ENCODE peak calls at places on chromosome 16, in four cellular contexts. I is mesenchymal stem cell, O is IMR-90, Y is H1. U is an unnamed sample.

GRCh38 chr16:50246299-50247122 is 19.8 kb upstream of the ADCY7 start:
- DNase-seq in I (peak; percentile 19), O (no peak), Y (no peak), U (peak; percentile 41)

GRCh38 chr16:30787613-30788378 is 791 bp upstream of the ZNF629 start:
- DNase-seq in I (no peak), O (no peak), Y (no peak), U (peak; percentile 30)

GRCh38 chr16:77143364-77143763 is 47.6 kb upstream of the MON1B start:
- DNase-seq in I (peak; percentile 9), O (no peak), Y (no peak), U (no peak)

GRCh38 chr16:71670537-71670936 is 44.6 kb downstream of the MARVELD3 start:
- DNase-seq in I (no peak), O (no peak), Y (no peak), U (no peak)

GRCh38 chr16:88815901-88816589 is 4.3 kb upstream of the APRT start:
- DNase-seq in I (peak; percentile 27), O (no peak), Y (no peak), U (no peak)

GRCh38 chr16:10641555-10641952 is 53.2 kb downstream of the TEKT5 start:
- DNase-seq in I (no peak), O (no peak), Y (no peak), U (no peak)

GRCh38 chr16:31913668-31914067 is 40.1 kb downstream of the ZNF267 start:
- DNase-seq in I (no peak), O (no peak), Y (no peak), U (no peak)

GRCh38 chr16:13543850-13544249 is 376.1 kb upstream of the ERCC4 start:
- DNase-seq in I (no peak), O (no peak), Y (no peak), U (peak; percentile 61)

GRCh38 chr16:57390635-57391307 is 13.8 kb upstream of the CCL17 start:
- DNase-seq in I (no peak), O (no peak), Y (no peak), U (no peak)

GRCh38 chr16:46908540-46909372 is 24.6 kb downstream of the GPT2 start:
- DNase-seq in I (peak; percentile 68), O (peak; percentile 61), Y (peak; percentile 27), U (peak; percentile 86)

GRCh38 chr16:85291302-85292148 is 179.3 kb upstream of the CIBAR2 start:
- DNase-seq in I (peak; percentile 73), O (no peak), Y (no peak), U (no peak)

GRCh38 chr16:57639172-57639571 is 10.7 kb downstream of the ADGRG1 start:
- DNase-seq in I (peak; percentile 35), O (no peak), Y (no peak), U (peak; percentile 89)

GRCh38 chr16:74201561-74201960 is 95.1 kb upstream of the PSMD7 start:
- DNase-seq in I (no peak), O (no peak), Y (no peak), U (no peak)

GRCh38 chr16:89365044-89365467 is 125.3 kb downstream of the ANKRD11 start:
- DNase-seq in I (peak; percentile 79), O (peak; percentile 95), Y (no peak), U (no peak)

GRCh38 chr16:62883526-62883925 is 847.3 kb upstream of the CDH8 start:
- DNase-seq in I (no peak), O (no peak), Y (no peak), U (no peak)

GRCh38 chr16:57950382-57950781 is 20.5 kb downstream of the CNGB1 start:
- DNase-seq in I (no peak), O (no peak), Y (no peak), U (no peak)

GRCh38 chr16:27920391-27920891 is 143.1 kb downstream of the GSG1L start:
- DNase-seq in I (no peak), O (no peak), Y (peak; percentile 23), U (peak; percentile 85)

GRCh38 chr16:13436641-13437423 is 483.1 kb upstream of the ERCC4 start:
- DNase-seq in I (no peak), O (no peak), Y (no peak), U (no peak)

GRCh38 chr16:67967956-67968439 is 439 bp downstream of the SLC12A4 start:
- DNase-seq in I (peak; percentile 42), O (peak; percentile 25), Y (no peak), U (peak; percentile 35)

GRCh38 chr16:72819345-72819744 is 228.6 kb downstream of the ZFHX3 start:
- DNase-seq in I (peak; percentile 21), O (peak; percentile 74), Y (no peak), U (no peak)

GRCh38 chr16:21599994-21600773 is 807 bp downstream of the METTL9 start:
- DNase-seq in I (peak; percentile 53), O (peak; percentile 46), Y (no peak), U (peak; percentile 28)

GRCh38 chr16:27258241-27258734 is 10.3 kb downstream of the NSMCE1 start:
- DNase-seq in I (peak; percentile 60), O (peak; percentile 73), Y (no peak), U (peak; percentile 77)

GRCh38 chr16:57541754-57542435 is 548 bp upstream of the ADGRG5 start:
- DNase-seq in I (no peak), O (no peak), Y (no peak), U (no peak)

GRCh38 chr16:77322757-77323156 is 112.1 kb downstream of the ADAMTS18 start:
- DNase-seq in I (no peak), O (no peak), Y (no peak), U (no peak)

GRCh38 chr16:73179671-73180370 is 131.9 kb upstream of the ZFHX3 start:
- DNase-seq in I (no peak), O (no peak), Y (no peak), U (no peak)

GRCh38 chr16:50928065-50928464 is 186.2 kb downstream of the CYLD start:
- DNase-seq in I (no peak), O (no peak), Y (no peak), U (no peak)

GRCh38 chr16:10616744-10617640 is 36.6 kb upstream of the EMP2 start:
- DNase-seq in I (no peak), O (peak; percentile 29), Y (no peak), U (peak; percentile 70)

GRCh38 chr16:10314811-10315210 is 71.0 kb upstream of the ATF7IP2 start:
- DNase-seq in I (no peak), O (no peak), Y (no peak), U (peak; percentile 39)

GRCh38 chr16:50296807-50297206 is 30.5 kb downstream of the ADCY7 start:
- DNase-seq in I (no peak), O (no peak), Y (no peak), U (no peak)

GRCh38 chr16:27445502-27446175 is 43.7 kb downstream of the IL21R start:
- DNase-seq in I (no peak), O (no peak), Y (no peak), U (no peak)

GRCh38 chr16:46929378-46930332 is 43.8 kb downstream of the DNAJA2 start:
- DNase-seq in I (peak; percentile 52), O (peak; percentile 45), Y (peak; percentile 53), U (peak; percentile 71)

GRCh38 chr16:73285336-73285735 is 237.4 kb upstream of the ZFHX3 start:
- DNase-seq in I (no peak), O (no peak), Y (no peak), U (no peak)

GRCh38 chr16:68539704-68540370 is 746 bp downstream of the ZFP90 start:
- DNase-seq in I (peak; percentile 24), O (no peak), Y (no peak), U (peak; percentile 24)

GRCh38 chr16:30740364-30741251 is 7.6 kb upstream of the PHKG2 start:
- DNase-seq in I (peak; percentile 41), O (peak; percentile 55), Y (no peak), U (peak; percentile 90)

DNA sequence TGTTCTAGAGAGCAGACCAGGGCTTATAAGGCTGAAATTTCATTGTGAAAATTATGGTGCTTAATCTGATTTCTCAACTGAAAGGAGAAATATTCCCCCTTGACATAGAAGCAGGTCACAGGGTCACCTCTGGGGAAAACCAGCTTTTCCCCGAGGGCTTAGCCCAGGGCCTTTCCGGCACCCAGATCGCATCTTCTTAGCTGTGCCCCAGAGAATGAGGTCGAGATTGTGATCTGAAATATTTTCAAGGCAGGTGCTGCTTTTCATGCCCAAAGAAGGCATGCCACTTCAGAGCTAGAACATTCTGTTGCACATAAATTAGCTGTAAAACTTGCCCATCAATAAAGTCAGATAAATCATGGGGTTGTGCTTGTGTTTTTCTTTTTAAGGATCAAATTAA is 25.4 kb upstream of the ARHGAP17 start:
- DNase-seq in I (no peak), O (no peak), Y (no peak), U (no peak)
- H3K4me1 ChIP-seq in I (no peaks in the 10 kb centered on the region), O (peaks cover 6% of the 10 kb centered on the region), Y (no peaks in the 10 kb centered on the region), U (no peaks in the 10 kb centered on the region)

DNA sequence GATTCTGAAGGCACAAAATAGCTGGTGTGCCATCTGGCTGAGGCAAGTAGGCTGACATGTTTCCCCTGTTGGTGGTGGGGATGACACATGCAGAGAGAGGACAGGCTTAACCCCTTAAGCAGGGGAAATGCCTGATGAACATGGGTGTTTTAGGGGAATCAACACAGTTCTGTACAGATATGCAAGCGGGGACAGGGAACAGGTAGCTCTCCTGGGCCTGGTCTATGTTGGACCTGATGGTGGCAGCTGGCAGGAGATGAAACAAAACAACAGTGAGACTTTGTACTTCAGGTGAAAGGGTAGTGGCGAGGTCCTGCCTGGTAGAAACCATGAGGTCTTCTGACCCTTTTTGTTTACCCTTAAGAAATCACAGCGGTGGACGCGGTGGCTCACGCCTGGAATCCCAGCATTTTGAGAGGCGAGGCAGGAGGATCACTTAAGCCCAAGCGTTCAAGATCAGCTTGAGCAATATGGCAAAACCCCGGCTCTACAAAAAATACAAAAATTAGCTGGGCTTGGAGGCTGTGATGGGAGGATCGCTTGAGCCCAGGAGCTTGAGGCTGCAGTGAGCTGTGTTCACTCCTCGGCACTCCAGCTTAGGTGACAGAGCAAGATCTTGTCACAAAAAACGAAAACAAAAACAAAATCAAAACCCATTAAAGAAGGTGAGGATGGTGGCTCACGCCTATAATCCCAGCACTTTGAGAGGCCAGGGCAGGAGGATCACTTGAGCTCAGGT is 10.5 kb downstream of the OR1F1 start:
- DNase-seq in I (no peak), O (no peak), Y (no peak), U (no peak)
- H2BK5ac ChIP-seq in I (no peak overlapping the region), O (no peak overlapping the region), Y (no peak overlapping the region), U (no peak overlapping the region)

DNA sequence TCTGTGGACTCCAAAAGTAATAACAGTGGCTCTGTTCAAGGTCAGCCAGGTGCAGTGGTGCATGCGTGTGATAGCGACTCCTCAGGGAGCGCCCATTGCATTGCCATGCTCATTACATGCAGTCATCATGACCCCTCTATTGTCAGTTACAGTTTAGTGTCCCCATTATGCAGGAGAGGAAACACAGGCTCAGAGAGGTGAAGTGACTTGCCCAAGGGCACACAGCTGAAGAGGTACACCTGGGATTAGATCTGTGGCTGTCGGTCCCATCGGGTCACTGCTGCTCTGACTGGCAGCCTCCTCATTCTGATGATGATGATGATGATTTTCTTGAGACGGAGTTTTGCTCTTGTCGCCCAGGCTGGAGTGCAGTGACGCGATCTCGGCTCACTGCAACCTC is 7.6 kb downstream of the LAT start:
- DNase-seq in I (no peak), O (no peak), Y (no peak), U (no peak)
- H4K8ac ChIP-seq in I (no peak overlapping the region), O (no peak overlapping the region), Y (no peak overlapping the region), U (no peak overlapping the region)

DNA sequence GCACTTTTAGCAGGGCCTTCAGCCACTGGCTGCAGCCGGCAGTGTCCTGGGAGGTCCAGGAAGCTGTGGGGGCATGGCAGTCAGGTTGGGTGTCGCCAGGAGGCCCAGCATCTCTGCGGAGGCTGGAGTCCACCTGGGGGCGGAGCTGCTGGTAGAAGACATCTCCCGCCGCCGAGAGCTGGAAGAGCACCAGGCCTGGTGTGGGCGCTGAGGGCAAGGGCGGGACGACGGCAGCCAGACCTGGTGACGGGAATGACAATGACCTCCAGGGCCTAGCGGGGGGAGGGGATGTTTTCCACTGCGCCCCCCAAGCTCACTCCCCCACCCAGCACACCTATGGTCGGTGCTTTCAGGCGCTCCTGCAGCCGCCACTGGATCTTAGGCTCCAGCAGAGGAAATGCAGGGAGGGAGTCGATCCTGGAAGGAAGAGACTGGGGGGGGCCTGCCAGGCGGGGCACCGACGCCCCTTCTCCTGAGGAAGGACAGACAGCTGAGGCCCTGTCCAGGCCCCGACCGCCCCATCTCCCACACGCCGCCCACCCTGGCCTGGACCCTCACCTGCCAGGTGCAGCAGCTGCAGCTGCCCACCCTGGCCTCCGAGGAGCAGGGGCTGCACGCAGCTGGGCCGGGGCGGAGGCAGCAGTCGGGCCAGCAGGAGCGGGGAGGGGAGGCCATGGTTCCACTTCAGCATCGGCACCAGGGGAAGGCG is 7.1 kb downstream of the TAF1C start:
- DNase-seq in I (no peak), O (no peak), Y (no peak), U (no peak)
- H3K4me1 ChIP-seq in I (peaks cover 21% of the 10 kb centered on the region), O (peaks cover 15% of the 10 kb centered on the region), Y (no peaks in the 10 kb centered on the region), U (no peaks in the 10 kb centered on the region)